ENCODE peak calls at places on chromosomes 5 and 9, in four cellular contexts. I is brain microvascular endothelial cell, G is IMR-90, A is neuronal stem cell. N is an unnamed sample. For H3K27me3, the result is how much of the 10 kb centered on the place peaks cover.

GRCh38 chr9:79166005-79166404 is 405.8 kb upstream of the TLE4 start:
- DNase-seq in I (no peak), G (peak), A (no peak), N (no peak)

GRCh38 chr5:100792781-100793180 is 110.3 kb downstream of the ST8SIA4 start:
- DNase-seq in I (no peak), G (no peak), A (no peak), N (no peak)

GRCh38 chr9:134827993-134828392 is 52.6 kb upstream of the FCN2 start:
- DNase-seq in I (no peak), G (no peak), A (no peak), N (no peak)

GRCh38 chr5:59209758-59210359 is 627.0 kb downstream of the RAB3C start:
- DNase-seq in I (no peak), G (peak), A (no peak), N (no peak)

GRCh38 chr5:138936-139335 is 47.0 kb downstream of the PLEKHG4B start:
- DNase-seq in I (no peak), G (no peak), A (no peak), N (no peak)

GRCh38 chr5:112860929-112861637 is at the start of gene SRP19:
- DNase-seq in I (peak), G (peak), A (peak), N (peak)

GRCh38 chr9:111294691-111295451 is 35.2 kb downstream of the OR2K2 start:
- DNase-seq in I (no peak), G (no peak), A (no peak), N (no peak)

GRCh38 chr5:136020383-136021015 is 8.3 kb upstream of the TGFBI start:
- DNase-seq in I (peak), G (peak), A (no peak), N (peak)

GRCh38 chr9:126763130-126763764 is 41.6 kb upstream of the ZBTB43 start:
- DNase-seq in I (no peak), G (no peak), A (no peak), N (no peak)

GRCh38 chr5:43396762-43397304 is 15.4 kb downstream of the CCL28 start:
- DNase-seq in I (no peak), G (no peak), A (no peak), N (no peak)

GRCh38 chr5:58240286-58240685 is 219.6 kb downstream of the PLK2 start:
- DNase-seq in I (peak), G (peak), A (no peak), N (no peak)

GRCh38 chr9:71941998-71942567 is 30.6 kb downstream of the C9orf85 start:
- DNase-seq in I (no peak), G (peak), A (no peak), N (no peak)

GRCh38 chr9:18365651-18366050 is 108.3 kb upstream of the ADAMTSL1 start:
- DNase-seq in I (no peak), G (no peak), A (no peak), N (no peak)

GRCh38 chr5:178359738-178360137 is 127.1 kb upstream of the PHYKPL start:
- DNase-seq in I (no peak), G (no peak), A (no peak), N (no peak)

GRCh38 chr9:77158772-77159513 is 18.4 kb upstream of the VPS13A start:
- DNase-seq in I (peak), G (peak), A (no peak), N (no peak)

GRCh38 chr9:118522093-118523028 is 818.2 kb downstream of the TLR4 start:
- DNase-seq in I (peak), G (no peak), A (peak), N (peak)

GRCh38 chr9:123382659-123383511 is 26.9 kb downstream of the CRB2 start:
- DNase-seq in I (no peak), G (no peak), A (no peak), N (no peak)

GRCh38 chr5:122463221-122463620 is 151.2 kb downstream of the SNCAIP start:
- DNase-seq in I (peak), G (peak), A (no peak), N (no peak)

GRCh38 chr9:83383034-83383433 is 155.2 kb downstream of the FRMD3 start:
- DNase-seq in I (no peak), G (no peak), A (no peak), N (no peak)

GRCh38 chr5:142642427-142642826 is 43.5 kb downstream of the FGF1 start:
- DNase-seq in I (no peak), G (no peak), A (no peak), N (no peak)

GRCh38 chr5:10564838-10565784 is 1.2 kb downstream of the ANKRD33B start:
- DNase-seq in I (no peak), G (no peak), A (no peak), N (peak)

GRCh38 chr9:114889802-114890224 is 40.6 kb downstream of the TNFSF8 start:
- DNase-seq in I (no peak), G (no peak), A (no peak), N (no peak)

GRCh38 chr9:121405899-121406298 is 35.8 kb upstream of the STOM start:
- DNase-seq in I (no peak), G (no peak), A (no peak), N (no peak)

GRCh38 chr5:109041319-109041718 is 293.6 kb downstream of the FER start:
- DNase-seq in I (no peak), G (no peak), A (no peak), N (no peak)

GRCh38 chr9:96616817-96617438 is 2.7 kb downstream of the CDC14B start:
- DNase-seq in I (no peak), G (no peak), A (no peak), N (no peak)

GRCh38 chr9:130331573-130331972 is 66.0 kb downstream of the HMCN2 start:
- DNase-seq in I (peak), G (peak), A (no peak), N (no peak)

GRCh38 chr5:77281969-77282336 is 71.5 kb downstream of the PDE8B start:
- DNase-seq in I (no peak), G (no peak), A (no peak), N (no peak)

GRCh38 chr9:137127301-137128157 is 11.4 kb upstream of the GRIN1 start:
- DNase-seq in I (no peak), G (no peak), A (no peak), N (no peak)

GRCh38 chr9:90219548-90220118 is 423.0 kb downstream of the DIRAS2 start:
- DNase-seq in I (no peak), G (no peak), A (no peak), N (no peak)

GRCh38 chr5:91074615-91075014 is 308.5 kb downstream of the ARRDC3 start:
- DNase-seq in I (peak), G (peak), A (no peak), N (no peak)

DNA sequence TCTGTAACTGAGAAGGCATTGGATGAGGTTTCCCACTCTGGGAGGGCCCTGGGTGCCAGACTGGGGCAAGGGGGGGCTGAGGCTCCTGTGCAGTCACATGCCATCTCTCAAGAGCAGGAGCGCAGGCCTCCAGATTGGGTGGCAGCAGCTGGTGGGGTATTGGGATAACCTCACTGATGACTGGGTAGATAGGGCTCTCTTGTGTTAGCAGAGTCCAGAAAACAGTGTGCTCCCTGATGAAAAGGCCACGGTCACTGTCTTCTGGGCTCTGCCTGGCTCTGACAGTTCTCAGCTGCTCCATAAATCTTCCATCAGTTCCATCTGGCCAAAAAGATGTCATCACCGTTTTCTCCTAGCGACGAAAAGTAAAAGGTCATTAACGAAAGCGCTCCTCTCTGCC is 21.8 kb upstream of the NKX2-5 start:
- DNase-seq in I (no peak), G (no peak), A (no peak), N (no peak)
- H3K27me3 ChIP-seq in I (under half), G (half or more), A (under half), N (half or more)

GRCh38 chr5:73438048-73438896 is 10.3 kb downstream of the FOXD1 start:
- DNase-seq in I (no peak), G (no peak), A (no peak), N (no peak)
- H3K27me3 ChIP-seq in I (under half), G (under half), A (under half), N (under half)

DNA sequence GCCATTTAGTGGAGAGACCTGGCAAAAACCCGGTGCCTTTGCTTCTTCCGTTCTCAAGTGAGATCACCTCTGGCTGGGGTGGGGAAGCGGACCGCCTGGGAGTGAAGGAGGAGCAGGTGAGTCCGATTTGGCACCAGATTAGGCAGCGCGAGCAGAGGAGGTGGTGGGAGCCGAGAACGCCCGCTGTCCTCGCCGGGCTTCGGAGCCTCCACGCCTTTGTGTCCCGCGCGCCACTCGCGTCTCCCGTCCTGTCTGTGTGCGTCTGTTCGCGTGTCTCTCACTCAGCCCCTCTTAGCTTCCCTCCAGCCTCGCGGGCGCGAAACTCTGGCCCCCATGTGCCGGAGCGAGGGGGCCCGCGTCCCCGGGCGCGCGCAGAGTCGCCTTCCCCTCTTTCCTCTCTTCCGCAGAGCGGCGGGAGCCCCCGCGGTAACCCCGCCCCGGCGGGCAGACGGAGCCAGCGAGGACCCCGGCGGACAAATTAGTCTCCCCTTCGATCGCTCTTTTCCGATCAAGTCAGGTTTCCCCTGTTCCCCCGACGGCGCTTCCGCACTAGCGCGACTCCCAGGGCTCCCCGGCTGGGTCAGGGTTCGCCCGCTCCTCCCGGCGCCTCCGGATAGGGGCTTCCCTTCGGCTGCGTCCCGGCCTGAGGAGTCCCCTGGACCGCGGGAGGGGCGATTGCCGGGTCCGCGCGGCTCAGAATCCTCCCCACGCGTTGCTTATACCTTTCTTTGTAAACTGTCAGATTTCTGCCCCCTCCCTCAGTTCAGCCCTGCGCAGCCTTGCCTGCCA is 7.1 kb downstream of the POU4F3 start:
- DNase-seq in I (no peak), G (no peak), A (no peak), N (no peak)
- H3K27me3 ChIP-seq in I (half or more), G (half or more), A (under half), N (half or more)

GRCh38 chr9:132591244-132591643 is 8.8 kb downstream of the BARHL1 start:
- DNase-seq in I (no peak), G (no peak), A (no peak), N (no peak)
- H3K27me3 ChIP-seq in I (under half), G (half or more), A (under half), N (under half)

N was measured in SJSA1.